ENCODE peak calls at places on chromosomes 3 and 15, in six cellular contexts. Q, J, R, B, G and C are unnamed samples.

GRCh38 chr3:2133191-2133590 is 34.5 kb downstream of the CNTN4 start:
- DNase-seq in Q (no peak), J (no peak), R (no peak), B (no peak), G (no peak), C (no peak)

GRCh38 chr15:73930790-73931281 is 4.6 kb downstream of the LOXL1 start:
- DNase-seq in Q (no peak), J (no peak), R (no peak), B (no peak), G (no peak), C (no peak)

GRCh38 chr3:183583331-183584245 is 28.1 kb upstream of the KLHL6 start:
- DNase-seq in Q (no peak), J (no peak), R (no peak), B (no peak), G (no peak), C (peak; percentile 71)

GRCh38 chr3:8739757-8740508 is 6.3 kb downstream of the CAV3 start:
- DNase-seq in Q (no peak), J (no peak), R (no peak), B (no peak), G (peak; percentile 95), C (no peak)

GRCh38 chr15:68639926-68640600 is 61.3 kb downstream of the CORO2B start:
- DNase-seq in Q (no peak), J (no peak), R (no peak), B (no peak), G (peak; percentile 54), C (no peak)

GRCh38 chr15:41251411-41251810 is 20.3 kb downstream of the CHP1 start:
- DNase-seq in Q (no peak), J (no peak), R (no peak), B (no peak), G (no peak), C (no peak)

GRCh38 chr3:186807231-186807630 is 949 bp upstream of the RFC4 start:
- DNase-seq in Q (no peak), J (no peak), R (no peak), B (no peak), G (no peak), C (no peak)

GRCh38 chr3:45597166-45597565 is 2.6 kb downstream of the LIMD1 start:
- DNase-seq in Q (no peak), J (peak; percentile 42), R (no peak), B (no peak), G (no peak), C (peak; percentile 28)

GRCh38 chr15:52789601-52790165 is 453 bp downstream of the ONECUT1 start:
- DNase-seq in Q (no peak), J (no peak), R (no peak), B (no peak), G (no peak), C (no peak)

GRCh38 chr15:55344206-55344605 is 25.2 kb downstream of the PIGB start:
- DNase-seq in Q (no peak), J (no peak), R (no peak), B (no peak), G (no peak), C (no peak)

GRCh38 chr15:63110428-63111026 is 11.1 kb upstream of the LACTB start:
- DNase-seq in Q (no peak), J (no peak), R (no peak), B (no peak), G (peak; percentile 39), C (no peak)

GRCh38 chr15:74635228-74635627 is 19.6 kb downstream of the CLK3 start:
- DNase-seq in Q (peak; percentile 48), J (peak; percentile 74), R (no peak), B (no peak), G (no peak), C (peak; percentile 84)

GRCh38 chr3:79139395-79140060 is 628.3 kb downstream of the ROBO1 start:
- DNase-seq in Q (no peak), J (no peak), R (no peak), B (no peak), G (no peak), C (peak; percentile 34)

GRCh38 chr3:82567029-82567600 is 805.7 kb upstream of the GBE1 start:
- DNase-seq in Q (no peak), J (no peak), R (no peak), B (no peak), G (no peak), C (no peak)
- H3K4me3 ChIP-seq in Q (no peak overlapping the region), J (no peak overlapping the region), R (no peak overlapping the region), B (no peak overlapping the region), G (no peak overlapping the region), C (no peak overlapping the region)

GRCh38 chr15:86834115-86834863 is 754.6 kb downstream of the AGBL1 start:
- DNase-seq in Q (no peak), J (no peak), R (no peak), B (no peak), G (no peak), C (peak; percentile 6)
- H3K9me3 ChIP-seq in Q (no peaks in the 10 kb centered on the region), J (no peaks in the 10 kb centered on the region), R (no peaks in the 10 kb centered on the region), B (no peaks in the 10 kb centered on the region), G (no peaks in the 10 kb centered on the region), C (no peaks in the 10 kb centered on the region)

DNA sequence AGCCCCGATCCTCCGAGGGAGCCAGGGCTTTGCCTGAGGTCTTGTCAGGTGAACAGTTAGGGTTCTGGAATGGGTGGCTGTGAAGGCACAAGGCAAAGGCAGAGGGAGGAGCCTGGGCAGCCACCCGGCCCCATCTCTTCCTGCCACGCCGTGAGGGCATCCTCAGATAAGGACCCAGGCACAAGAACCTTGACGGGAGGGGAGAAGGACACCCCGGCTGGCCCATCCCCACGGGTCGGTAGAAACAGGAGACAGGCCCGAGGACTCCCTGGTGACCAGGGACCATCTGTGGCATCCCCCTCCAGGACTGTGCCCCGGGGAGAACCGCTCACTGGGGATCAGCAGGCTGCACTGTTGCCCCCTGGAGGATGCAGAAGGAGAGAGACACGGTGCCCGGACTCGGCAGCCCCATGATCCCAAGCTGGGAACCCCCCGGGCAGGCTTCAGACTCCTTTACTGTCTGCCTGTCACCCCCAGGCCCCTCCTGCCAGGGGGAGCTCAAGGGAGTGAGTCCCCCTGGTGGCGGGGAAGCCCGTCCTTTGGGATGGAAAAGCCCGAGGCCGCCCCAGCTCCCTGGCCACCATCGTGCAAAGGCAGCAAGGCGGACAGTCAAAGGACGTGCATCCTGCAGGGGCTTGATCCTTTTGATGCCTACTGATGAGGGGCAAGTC is 12.3 kb upstream of the PCSK6 start:
- DNase-seq in Q (no peak), J (no peak), R (no peak), B (peak; percentile 18), G (no peak), C (peak; percentile 48)
- H3K4me3 ChIP-seq in Q (no peak overlapping the region), J (no peak overlapping the region), R (no peak overlapping the region), B (no peak overlapping the region), G (no peak overlapping the region), C (no peak overlapping the region)

GRCh38 chr15:67118808-67119207 is 53.4 kb downstream of the SMAD3 start:
- DNase-seq in Q (no peak), J (no peak), R (no peak), B (no peak), G (no peak), C (no peak)

GRCh38 chr15:67119238-67119846 is 53.9 kb downstream of the SMAD3 start:
- DNase-seq in Q (no peak), J (no peak), R (no peak), B (no peak), G (no peak), C (no peak)

GRCh38 chr15:67121725-67122600 is 56.6 kb downstream of the SMAD3 start:
- DNase-seq in Q (no peak), J (no peak), R (no peak), B (no peak), G (no peak), C (no peak)

GRCh38 chr15:67120009-67120838 is 54.8 kb downstream of the SMAD3 start:
- DNase-seq in Q (no peak), J (no peak), R (no peak), B (no peak), G (no peak), C (peak; percentile 79)

DNA sequence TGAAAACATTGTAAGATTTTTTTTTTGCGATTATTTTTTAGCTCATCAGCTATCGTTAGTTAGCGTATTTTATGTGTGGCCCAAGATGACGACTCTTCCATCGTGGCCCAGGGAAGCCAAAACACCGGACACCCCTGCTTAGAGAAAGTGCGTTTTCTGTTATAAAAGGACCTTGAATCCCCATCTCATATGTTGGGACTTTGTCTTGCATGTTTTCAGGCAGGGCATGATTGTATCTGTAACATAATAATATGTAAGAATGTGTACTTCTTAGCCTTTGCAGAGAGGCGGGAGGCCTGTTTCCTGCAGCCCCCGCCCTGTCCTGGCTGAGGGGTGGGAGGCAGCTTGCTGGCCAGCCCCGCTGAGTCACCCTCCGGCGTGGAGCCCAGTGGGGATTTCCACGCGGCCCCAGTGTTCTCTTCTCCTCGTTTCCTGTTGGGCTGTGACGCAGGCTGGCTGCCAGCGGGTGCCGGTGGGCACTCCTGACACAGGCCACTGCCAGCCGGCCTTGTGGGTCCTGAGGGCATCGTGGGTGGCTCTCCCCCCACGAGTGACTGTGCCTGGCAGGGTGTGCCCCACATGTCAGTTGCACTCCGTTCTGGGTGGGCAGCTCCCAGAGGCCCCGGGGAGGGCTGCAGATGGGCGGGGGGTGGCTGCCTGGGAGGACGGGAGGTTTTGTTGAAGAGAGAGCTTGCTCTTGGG is 55.6 kb downstream of the SMAD3 start:
- DNase-seq in Q (peak; percentile 82), J (peak; percentile 84), R (no peak), B (no peak), G (no peak), C (peak; percentile 64)
- H3K9me3 ChIP-seq in Q (no peaks in the 10 kb centered on the region), J (no peaks in the 10 kb centered on the region), R (no peaks in the 10 kb centered on the region), B (no peaks in the 10 kb centered on the region), G (no peaks in the 10 kb centered on the region), C (no peaks in the 10 kb centered on the region)

GRCh38 chr3:149095487-149095886 is 9.2 kb upstream of the HLTF start:
- DNase-seq in Q (no peak), J (no peak), R (no peak), B (no peak), G (no peak), C (no peak)
- H3K4me3 ChIP-seq in Q (no peak overlapping the region), J (no peak overlapping the region), R (no peak overlapping the region), B (no peak overlapping the region), G (no peak overlapping the region), C (no peak overlapping the region)

GRCh38 chr3:683770-684169 is 409.1 kb upstream of the CNTN6 start:
- DNase-seq in Q (no peak), J (no peak), R (no peak), B (no peak), G (no peak), C (no peak)
- H3K9me3 ChIP-seq in Q (no peaks in the 10 kb centered on the region), J (no peaks in the 10 kb centered on the region), R (no peaks in the 10 kb centered on the region), B (peaks cover 2% of the 10 kb centered on the region), G (no peaks in the 10 kb centered on the region), C (no peaks in the 10 kb centered on the region)

DNA sequence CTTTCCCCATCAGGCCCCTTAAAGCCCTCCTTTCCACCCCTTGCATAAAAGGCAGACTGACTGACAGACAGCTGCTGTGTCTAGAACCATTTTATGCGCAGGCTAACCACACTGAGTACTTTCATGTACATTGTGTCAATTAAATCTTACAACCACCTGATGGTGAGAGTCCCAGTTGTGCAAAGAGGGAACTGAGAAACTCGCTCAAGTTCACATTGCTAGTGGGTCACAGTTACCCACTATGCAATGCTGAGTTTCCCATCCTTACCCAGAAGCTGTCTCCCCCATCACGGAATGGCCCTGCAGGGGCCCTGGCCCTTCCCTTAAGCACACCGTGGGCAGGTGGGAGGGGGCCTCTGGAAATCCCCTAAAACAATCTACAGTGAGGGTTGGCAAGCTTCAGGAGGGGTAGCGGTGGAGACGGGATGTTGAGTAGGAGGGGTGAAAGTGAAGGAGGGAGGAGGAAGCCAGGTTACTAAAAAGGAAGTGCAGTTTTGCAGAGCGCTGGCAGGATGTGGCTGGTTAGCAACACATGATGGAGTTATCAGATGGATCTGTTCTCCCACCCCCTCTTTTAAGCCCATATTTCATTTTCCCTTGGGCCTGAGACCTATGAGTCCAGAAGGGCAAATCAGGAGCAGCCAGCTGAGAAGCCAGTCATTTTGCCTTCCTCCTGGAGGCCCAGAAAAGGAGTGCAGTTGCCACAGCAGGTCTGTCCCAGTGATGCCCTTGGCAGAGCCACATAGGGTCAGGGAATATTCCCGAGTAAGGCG is 30.0 kb downstream of the STARD5 start:
- DNase-seq in Q (peak; percentile 57), J (no peak), R (no peak), B (no peak), G (no peak), C (peak; percentile 47)
- H3K4me3 ChIP-seq in Q (peak overlapping the region; percentile 89), J (no peak overlapping the region), R (no peak overlapping the region), B (no peak overlapping the region), G (no peak overlapping the region), C (peak overlapping the region; percentile 5)

GRCh38 chr15:86337071-86337470 is 257.4 kb downstream of the AGBL1 start:
- DNase-seq in Q (no peak), J (no peak), R (no peak), B (no peak), G (no peak), C (no peak)
- H3K9me3 ChIP-seq in Q (no peaks in the 10 kb centered on the region), J (no peaks in the 10 kb centered on the region), R (no peaks in the 10 kb centered on the region), B (no peaks in the 10 kb centered on the region), G (no peaks in the 10 kb centered on the region), C (no peaks in the 10 kb centered on the region)